ENCODE peak calls at places on chromosome 10, in four cellular contexts. V is GM06990, C is heart left ventricle, M is HFF-Myc. L is an unnamed sample.

GRCh38 chr10:14022954-14023353 is 307.8 kb downstream of the FRMD4A start:
- DNase-seq in V (no peak), M (no peak), C (no peak), L (no peak)

GRCh38 chr10:83991986-83992753 is 147.1 kb upstream of the GHITM start:
- DNase-seq in M (no peak), V (no peak), C (no peak), L (no peak)

GRCh38 chr10:103706760-103707159 is 148.6 kb downstream of the SH3PXD2A start:
- DNase-seq in C (no peak), V (no peak), M (no peak), L (no peak)

GRCh38 chr10:127149613-127150081 is 46.7 kb downstream of the INSYN2A start:
- DNase-seq in M (no peak), C (no peak), V (no peak), L (no peak)

GRCh38 chr10:131620314-131620713 is 280.5 kb upstream of the PPP2R2D start:
- DNase-seq in C (no peak), M (no peak), V (no peak), L (no peak)

GRCh38 chr10:116688241-116688711 is 54.1 kb downstream of the HSPA12A start:
- DNase-seq in M (no peak), V (no peak), C (no peak), L (no peak)

GRCh38 chr10:67663449-67664087 is 32.4 kb downstream of the CTNNA3 start:
- DNase-seq in C (no peak), V (no peak), M (no peak), L (no peak)

GRCh38 chr10:129544205-129545202 is 77.5 kb downstream of the MGMT start:
- DNase-seq in M (no peak), C (peak), V (no peak), L (no peak)

GRCh38 chr10:104046651-104047050 is 39.0 kb downstream of the COL17A1 start:
- DNase-seq in C (no peak), M (no peak), V (no peak), L (no peak)

GRCh38 chr10:33273295-33274002 is 61.0 kb downstream of the NRP1 start:
- DNase-seq in V (no peak), C (peak), M (peak), L (no peak)

GRCh38 chr10:100774876-100775275 is 29.5 kb downstream of the PAX2 start:
- DNase-seq in V (no peak), C (no peak), M (no peak), L (no peak)

GRCh38 chr10:98323221-98324164 is 55.5 kb upstream of the LOXL4 start:
- DNase-seq in V (no peak), M (peak), C (peak), L (no peak)

GRCh38 chr10:26869528-26869927 is 8.8 kb upstream of the ABI1 start:
- DNase-seq in C (no peak), M (no peak), V (no peak), L (no peak)

GRCh38 chr10:109866995-109867635 is 56.2 kb downstream of the XPNPEP1 start:
- DNase-seq in M (no peak), C (no peak), V (no peak), L (no peak)

GRCh38 chr10:3259499-3259898 is 86.9 kb upstream of the PITRM1 start:
- DNase-seq in V (no peak), M (no peak), C (no peak), L (no peak)

DNA sequence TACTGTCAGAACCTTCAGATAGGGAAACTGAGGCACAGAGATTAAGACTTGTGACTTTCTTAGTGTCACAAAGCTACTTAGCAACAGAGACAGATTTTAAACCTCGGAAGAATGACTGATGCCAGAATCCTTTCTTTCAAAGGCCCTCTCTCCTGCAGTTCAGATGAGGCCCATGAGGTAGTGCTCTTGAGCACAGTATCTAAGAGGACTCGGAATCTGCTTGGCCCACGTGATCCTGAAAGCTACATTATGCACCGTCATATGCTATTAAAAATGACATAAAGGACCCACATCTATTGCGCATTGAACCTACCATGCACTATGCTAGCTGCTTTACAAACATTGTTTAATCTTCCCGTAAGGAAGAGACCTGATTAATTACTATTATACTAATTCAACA is 355.9 kb downstream of the SFMBT2 start:
- DNase-seq in V (no peak), C (no peak), M (no peak), L (no peak)
- TF ChIP-seq CTCF in V (peak), C (no peak), M (peak), L (no peak)

DNA sequence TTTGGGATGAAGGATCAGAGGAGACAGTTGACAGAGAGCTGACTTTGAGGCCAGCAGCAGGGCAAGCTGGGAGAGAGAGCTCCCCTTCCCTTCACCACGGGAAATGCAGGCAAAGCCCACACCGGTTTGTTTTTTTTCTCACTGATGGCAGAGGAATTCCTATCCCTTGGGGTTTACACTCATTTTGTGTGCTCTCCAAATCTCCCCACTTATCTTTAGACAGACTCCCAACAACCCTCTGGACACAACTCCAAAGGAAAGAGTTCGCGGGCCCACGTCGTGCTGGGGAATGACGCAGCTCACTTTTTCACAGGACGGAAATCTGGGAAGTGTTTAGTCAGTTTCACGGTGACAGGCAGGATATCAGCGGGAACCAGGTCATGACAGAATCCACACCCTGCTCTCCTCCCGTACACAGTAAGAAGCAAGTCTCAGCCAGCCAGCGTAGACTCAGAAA is 68.3 kb upstream of the FAM171A1 start:
- DNase-seq in V (no peak), C (peak), M (no peak), L (no peak)
- TF ChIP-seq CTCF in V (no peak), C (peak), M (peak), L (no peak)

DNA sequence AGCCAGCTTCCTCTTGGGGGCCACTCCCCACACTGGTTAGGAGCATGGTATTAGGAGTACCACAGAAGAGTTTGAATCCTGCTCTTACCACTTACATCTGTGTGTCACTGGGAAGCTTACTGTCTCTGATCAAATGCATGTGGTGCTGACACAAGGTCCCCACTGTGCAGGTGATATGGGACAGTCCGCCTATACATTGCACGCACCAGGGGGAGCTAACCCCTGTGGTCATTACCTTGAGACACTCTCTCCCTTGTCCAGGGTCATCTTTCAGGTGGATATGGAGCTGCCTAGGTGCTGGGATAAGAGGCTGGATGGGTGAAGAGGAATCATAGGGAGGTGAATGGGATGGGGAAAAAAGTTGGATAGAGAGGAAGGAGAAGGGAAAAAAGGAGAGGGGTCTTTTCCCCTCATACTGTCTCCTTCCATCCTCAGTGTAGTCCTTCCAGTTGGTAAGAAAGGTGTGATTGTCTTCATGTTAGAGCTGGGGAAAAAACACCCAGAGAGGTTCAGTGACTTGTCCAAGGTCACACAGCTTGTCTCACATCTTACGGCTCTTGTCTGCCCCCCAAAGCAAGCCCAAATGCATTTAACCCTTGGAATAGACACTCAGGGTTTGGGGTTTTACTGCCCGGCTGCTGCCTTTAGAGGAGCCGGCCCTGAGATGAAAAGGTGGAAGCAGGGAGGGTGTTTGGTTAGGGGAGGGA is 125.9 kb downstream of the CDH23 start:
- DNase-seq in M (no peak), C (peak), V (no peak), L (no peak)
- TF ChIP-seq CTCF in M (peak), C (no peak), V (no peak), L (no peak)

GRCh38 chr10:70060389-70060788 is 7.7 kb downstream of the MACROH2A2 start:
- DNase-seq in C (no peak), V (no peak), M (no peak), L (no peak)
- TF ChIP-seq CTCF in C (no peak), V (no peak), M (no peak), L (no peak)

L was measured in CD4-positive, alpha-beta T cell.